ENCODE peak calls at places on chromosome 20, in eight cellular contexts. G is psoas muscle, V is dorsolateral prefrontal cortex, T is AG04450, C is thyroid gland, M is neural progenitor cell, J is mucosa of descending colon, Z is spleen. W is an unnamed sample.

GRCh38 chr20:24027229-24027628 is 38.6 kb upstream of the GGTLC1 start:
- DNase-seq in G (peak), V (peak), T (no peak), C (peak), M (no peak), J (peak), Z (peak), W (peak)

GRCh38 chr20:62780696-62781095 is 15.6 kb upstream of the MRGBP start:
- DNase-seq in G (no peak), V (no peak), T (no peak), C (no peak), M (no peak), J (peak), Z (no peak), W (no peak)

GRCh38 chr20:37945034-37945660 is 42.2 kb downstream of the VSTM2L start:
- DNase-seq in G (no peak), V (no peak), T (no peak), C (no peak), M (no peak), J (no peak), Z (peak), W (no peak)

GRCh38 chr20:4513720-4514119 is 208.0 kb upstream of the PRND start:
- DNase-seq in G (no peak), V (no peak), T (no peak), C (no peak), M (no peak), J (no peak), Z (no peak), W (no peak)

GRCh38 chr20:62020935-62021701 is 44.6 kb downstream of the TAF4 start:
- DNase-seq in G (peak), V (no peak), T (no peak), C (peak), M (peak), J (no peak), Z (no peak), W (no peak)

GRCh38 chr20:4604580-4604979 is 117.1 kb upstream of the PRND start:
- DNase-seq in G (no peak), V (no peak), T (no peak), C (no peak), M (no peak), J (no peak), Z (no peak), W (no peak)

GRCh38 chr20:31698803-31699718 is 23.6 kb downstream of the BCL2L1 start:
- DNase-seq in G (peak), V (peak), T (peak), C (peak), M (no peak), J (no peak), Z (no peak), W (no peak)

GRCh38 chr20:61683721-61684120 is 382.0 kb downstream of the TAF4 start:
- DNase-seq in G (no peak), V (no peak), T (no peak), C (no peak), M (no peak), J (no peak), Z (no peak), W (no peak)

GRCh38 chr20:51481311-51481997 is 61.1 kb downstream of the NFATC2 start:
- DNase-seq in G (no peak), V (no peak), T (no peak), C (peak), M (no peak), J (no peak), Z (peak), W (no peak)

GRCh38 chr20:25309395-25310267 is 61.7 kb downstream of the PYGB start:
- DNase-seq in G (peak), V (no peak), T (no peak), C (peak), M (no peak), J (peak), Z (peak), W (no peak)
- TF ChIP-seq CTCF in G (no peak), V (no peak), T (no peak), C (peak), M (no peak), J (no peak), Z (no peak), W (no peak)

GRCh38 chr20:46312075-46312944 is 4.0 kb upstream of the CDH22 start:
- DNase-seq in G (no peak), V (no peak), T (no peak), C (peak), M (peak), J (no peak), Z (no peak), W (no peak)
- TF ChIP-seq CTCF in G (no peak), V (no peak), T (no peak), C (no peak), M (peak), J (no peak), Z (no peak), W (no peak)

DNA sequence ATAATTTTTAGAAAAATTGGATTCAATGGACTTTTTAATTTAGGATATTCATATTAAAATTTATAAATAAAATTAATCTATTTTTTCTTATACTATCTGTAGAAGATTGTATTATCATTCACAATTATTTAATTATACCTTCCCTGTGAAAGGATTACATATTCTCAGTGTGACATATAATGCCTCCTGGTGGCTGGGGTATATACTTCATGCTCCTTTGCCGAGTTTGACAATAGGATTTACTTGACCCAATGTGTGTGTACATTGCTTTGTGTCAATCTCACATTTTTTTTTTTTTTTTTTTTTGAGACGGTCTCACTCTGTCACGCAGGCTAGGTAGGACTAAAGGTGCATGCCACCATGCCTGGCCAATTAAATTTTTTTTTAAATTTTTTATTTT is 230.0 kb upstream of the CHD6 start:
- DNase-seq in G (no peak), V (no peak), T (no peak), C (no peak), M (no peak), J (no peak), Z (no peak), W (no peak)
- TF ChIP-seq CTCF in G (no peak), V (no peak), T (no peak), C (no peak), M (peak), J (no peak), Z (no peak), W (no peak)

GRCh38 chr20:49936153-49937022 is at the start of gene RNF114:
- DNase-seq in G (peak), V (peak), T (peak), C (peak), M (peak), J (peak), Z (peak), W (peak)

GRCh38 chr20:49937023-49937929 is 1.1 kb downstream of the RNF114 start:
- DNase-seq in G (no peak), V (no peak), T (no peak), C (peak), M (no peak), J (peak), Z (peak), W (no peak)

GRCh38 chr20:49938173-49939163 is 2.3 kb downstream of the RNF114 start:
- DNase-seq in G (peak), V (peak), T (peak), C (peak), M (no peak), J (peak), Z (peak), W (no peak)

GRCh38 chr20:49941456-49941855 is 5.3 kb downstream of the RNF114 start:
- DNase-seq in G (no peak), V (no peak), T (no peak), C (no peak), M (no peak), J (no peak), Z (no peak), W (no peak)

DNA sequence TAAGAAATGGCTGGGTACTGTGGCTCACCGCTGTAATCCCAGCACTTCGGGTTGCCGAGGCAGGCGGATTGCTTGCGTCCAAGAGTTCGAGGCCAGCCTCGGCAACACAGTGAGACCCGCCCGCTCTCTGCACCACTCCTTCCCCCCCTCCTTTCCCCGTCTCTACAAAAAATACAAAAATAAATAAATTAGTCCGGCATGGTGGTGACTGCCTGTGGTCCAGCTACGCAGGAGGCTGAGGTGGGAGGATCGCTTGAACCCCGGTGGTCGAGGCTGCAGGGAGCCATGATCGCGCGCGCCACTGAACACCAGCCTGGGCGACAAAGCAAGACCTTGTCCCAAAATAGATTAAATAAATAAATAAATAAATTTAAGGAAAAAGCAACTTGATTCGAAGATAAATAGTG is 448 bp upstream of the RNF114 start:
- DNase-seq in G (no peak), V (no peak), T (no peak), C (no peak), M (no peak), J (no peak), Z (peak), W (no peak)
- TF ChIP-seq CTCF in G (no peak), V (no peak), T (no peak), C (no peak), M (no peak), J (no peak), Z (no peak), W (no peak)

W was measured in natural killer cell.